ENCODE peak calls at places on chromosomes 1 and 21, in five cellular contexts. F is SK-N-SH, W is H1, H is GM12892, J is HepG2. I is an unnamed sample.

GRCh38 chr1:20371883-20372282 is 81.2 kb downstream of the VWA5B1 start:
- DNase-seq in F (no peak), W (no peak), H (no peak), J (no peak), I (no peak)

GRCh38 chr1:233543338-233544255 is 70.3 kb upstream of the KCNK1 start:
- DNase-seq in F (no peak), W (no peak), H (no peak), J (peak), I (no peak)

GRCh38 chr1:247679639-247680038 is at the start of gene OR13G1:
- DNase-seq in F (no peak), W (no peak), H (no peak), J (no peak), I (no peak)

GRCh38 chr1:153881764-153882163 is 41.0 kb downstream of the GATAD2B start:
- DNase-seq in F (peak), W (no peak), H (no peak), J (no peak), I (no peak)

GRCh38 chr1:197910120-197911110 is 6.8 kb upstream of the LHX9 start:
- DNase-seq in F (peak), W (no peak), H (no peak), J (no peak), I (no peak)

GRCh38 chr1:53316058-53316741 is 11.7 kb downstream of the LRP8 start:
- DNase-seq in F (peak), W (no peak), H (no peak), J (no peak), I (no peak)

GRCh38 chr1:116808476-116809180 is 54.4 kb downstream of the CD2 start:
- DNase-seq in F (no peak), W (no peak), H (no peak), J (no peak), I (no peak)

GRCh38 chr1:111643097-111643496 is 23.5 kb downstream of the RAP1A start:
- DNase-seq in F (no peak), W (no peak), H (no peak), J (no peak), I (no peak)

GRCh38 chr1:241582921-241583321 is 50.7 kb downstream of the KMO start:
- DNase-seq in F (no peak), W (no peak), H (no peak), J (no peak), I (no peak)

GRCh38 chr1:22131875-22132486 is 10.9 kb downstream of the WNT4 start:
- DNase-seq in F (peak), W (peak), H (peak), J (peak), I (peak)

GRCh38 chr1:207863893-207864535 is 46.9 kb downstream of the CD34 start:
- DNase-seq in F (no peak), W (no peak), H (peak), J (no peak), I (no peak)

GRCh38 chr1:209375681-209376360 is 207.7 kb upstream of the CAMK1G start:
- DNase-seq in F (no peak), W (no peak), H (no peak), J (no peak), I (no peak)

GRCh38 chr1:166999090-166999489 is 10.0 kb downstream of the MAEL start:
- DNase-seq in F (no peak), W (no peak), H (no peak), J (no peak), I (no peak)

GRCh38 chr1:54812801-54813478 is 11.8 kb upstream of the TTC22 start:
- DNase-seq in F (no peak), W (no peak), H (no peak), J (no peak), I (no peak)

GRCh38 chr1:224211262-224211962 is 28.4 kb downstream of the DEGS1 start:
- DNase-seq in F (peak), W (no peak), H (no peak), J (peak), I (no peak)

GRCh38 chr1:169928438-169929209 is 34.9 kb upstream of the SCYL3 start:
- DNase-seq in F (peak), W (no peak), H (no peak), J (peak), I (no peak)

GRCh38 chr1:87867631-87868030 is 539.0 kb downstream of the LMO4 start:
- DNase-seq in F (no peak), W (no peak), H (no peak), J (no peak), I (no peak)

GRCh38 chr21:29298348-29299045 is at the start of gene BACH1:
- DNase-seq in F (peak), W (peak), H (peak), J (peak), I (peak)

GRCh38 chr1:75632350-75632949 is 21.5 kb upstream of the SLC44A5 start:
- DNase-seq in F (peak), W (no peak), H (no peak), J (peak), I (no peak)

GRCh38 chr21:31731112-31731801 is 661 bp downstream of the SCAF4 start:
- DNase-seq in F (peak), W (no peak), H (peak), J (peak), I (peak)

GRCh38 chr1:109201123-109201703 is 12.5 kb upstream of the SARS1 start:
- DNase-seq in F (peak), W (no peak), H (peak), J (peak), I (peak)

GRCh38 chr1:232884262-232884661 is 66.1 kb upstream of the NTPCR start:
- DNase-seq in F (no peak), W (no peak), H (no peak), J (no peak), I (no peak)

GRCh38 chr1:13809461-13810159 is 109.6 kb downstream of the PRDM2 start:
- DNase-seq in F (no peak), W (no peak), H (no peak), J (no peak), I (no peak)

GRCh38 chr1:13812456-13813397 is 112.7 kb downstream of the PRDM2 start:
- DNase-seq in F (no peak), W (no peak), H (no peak), J (no peak), I (no peak)

GRCh38 chr1:13816016-13816760 is 116.2 kb downstream of the PRDM2 start:
- DNase-seq in F (no peak), W (no peak), H (no peak), J (no peak), I (no peak)

GRCh38 chr1:13814131-13814530 is 114.1 kb downstream of the PRDM2 start:
- DNase-seq in F (no peak), W (no peak), H (no peak), J (no peak), I (no peak)

GRCh38 chr1:13813398-13814012 is 113.5 kb downstream of the PRDM2 start:
- DNase-seq in F (peak), W (no peak), H (peak), J (no peak), I (peak)
- TF ChIP-seq TAF1 in F (no peak), W (no peak), H (no peak), J (no peak), I (no peak)

GRCh38 chr1:175830500-175830899 is 87.1 kb upstream of the TNR start:
- DNase-seq in F (no peak), W (no peak), H (no peak), J (no peak), I (no peak)
- TF ChIP-seq TAF1 in F (no peak), W (no peak), H (no peak), J (no peak), I (no peak)

DNA sequence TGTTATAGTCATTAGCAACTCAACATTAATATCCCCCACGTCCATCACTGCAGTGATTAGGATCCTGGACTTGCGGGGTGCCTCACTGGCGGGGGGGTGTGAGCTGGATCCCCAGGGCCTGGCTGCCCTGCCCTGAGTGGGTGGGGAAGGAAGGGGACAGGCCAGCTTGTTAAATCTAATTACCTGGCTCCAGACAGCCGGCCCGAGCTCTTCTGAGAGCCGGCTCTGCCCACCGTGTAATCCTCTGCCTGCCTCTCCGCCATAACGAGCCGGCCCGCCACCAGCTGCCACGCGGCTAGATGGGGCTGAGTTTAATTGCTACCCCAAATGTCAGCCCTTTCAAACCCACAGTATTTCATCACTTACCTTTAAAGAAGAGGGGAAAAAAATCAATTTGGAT is 227.3 kb upstream of the CSF3R start:
- DNase-seq in F (peak), W (no peak), H (no peak), J (no peak), I (no peak)
- TF ChIP-seq TAF1 in F (no peak), W (no peak), H (no peak), J (no peak), I (no peak)

GRCh38 chr21:40719615-40720014 is 127.3 kb downstream of the DSCAM start:
- DNase-seq in F (no peak), W (no peak), H (no peak), J (no peak), I (no peak)
- TF ChIP-seq TAF1 in F (no peak), W (no peak), H (no peak), J (no peak), I (no peak)

GRCh38 chr1:176949033-176949662 is 215.4 kb downstream of the ASTN1 start:
- DNase-seq in F (peak), W (peak), H (peak), J (peak), I (peak)
- TF ChIP-seq TAF1 in F (no peak), W (no peak), H (no peak), J (no peak), I (no peak)